ENCODE peak calls at places on chromosome 11, in eight cellular contexts. R is right lobe of liver, T is heart right ventricle, J is left lung, V is stomach, X is uterus, D is A549, N is neural progenitor cell. G is an unnamed sample.

GRCh38 chr11:133810766-133811165 is 34.5 kb downstream of the SPATA19 start:
- DNase-seq in N (no peak), V (no peak), T (no peak), R (no peak), X (no peak), D (no peak), J (no peak), G (no peak)

GRCh38 chr11:78647986-78648875 is 73.6 kb upstream of the NARS2 start:
- DNase-seq in T (no peak), N (no peak), V (no peak), J (no peak), D (no peak), R (no peak), X (no peak), G (no peak)

GRCh38 chr11:36249271-36249670 is 40.0 kb downstream of the COMMD9 start:
- DNase-seq in J (no peak), T (no peak), V (no peak), D (no peak), X (peak; percentile 42), N (no peak), R (no peak), G (no peak)

GRCh38 chr11:8017894-8018741 is 31.0 kb downstream of the EIF3F start:
- DNase-seq in T (no peak), V (no peak), D (no peak), R (no peak), J (no peak), N (peak; percentile 24), X (peak; percentile 39), G (no peak)

GRCh38 chr11:19913893-19914249 is 201.2 kb downstream of the NAV2 start:
- DNase-seq in R (no peak), T (no peak), J (no peak), N (no peak), X (no peak), D (no peak), V (no peak), G (no peak)

GRCh38 chr11:18853086-18853720 is 61.6 kb upstream of the PTPN5 start:
- DNase-seq in N (peak; percentile 69), R (no peak), J (no peak), V (no peak), X (no peak), D (peak; percentile 10), T (no peak), G (no peak)

GRCh38 chr11:16744128-16744725 is 5.8 kb downstream of the C11orf58 start:
- DNase-seq in J (no peak), R (no peak), N (peak; percentile 19), D (no peak), X (no peak), V (no peak), T (no peak), G (no peak)

GRCh38 chr11:64787526-64788320 is 9.4 kb upstream of the SF1 start:
- DNase-seq in T (peak; percentile 62), X (no peak), N (peak; percentile 77), J (peak; percentile 87), D (peak; percentile 89), V (peak; percentile 78), R (peak; percentile 71), G (peak; percentile 88)

GRCh38 chr11:100831929-100832480 is 144.9 kb downstream of the ARHGAP42 start:
- DNase-seq in V (no peak), X (no peak), N (no peak), R (peak; percentile 69), T (peak; percentile 13), D (no peak), J (no peak), G (no peak)

GRCh38 chr11:120883404-120884135 is 140.3 kb upstream of the TBCEL start:
- DNase-seq in N (peak; percentile 25), V (no peak), D (no peak), T (peak; percentile 43), J (no peak), X (peak; percentile 37), R (peak; percentile 38), G (peak; percentile 75)

GRCh38 chr11:72688486-72688885 is 14.3 kb upstream of the PDE2A start:
- DNase-seq in T (no peak), N (no peak), J (no peak), D (no peak), V (no peak), X (no peak), R (no peak), G (no peak)

GRCh38 chr11:72813740-72814138 is 472 bp upstream of the ATG16L2 start:
- DNase-seq in N (peak; percentile 82), T (peak; percentile 86), J (peak; percentile 97), D (peak; percentile 61), X (peak; percentile 74), R (peak; percentile 88), V (peak; percentile 85), G (peak; percentile 94)

GRCh38 chr11:45400594-45400993 is 114.5 kb upstream of the SYT13 start:
- DNase-seq in R (no peak), T (no peak), V (no peak), X (no peak), D (no peak), J (no peak), N (no peak), G (no peak)

GRCh38 chr11:2294340-2295290 is 7.1 kb downstream of the C11orf21 start:
- DNase-seq in N (peak; percentile 0), X (no peak), V (peak; percentile 19), D (no peak), T (no peak), J (no peak), R (no peak), G (peak; percentile 39)

GRCh38 chr11:111347723-111348115 is 31.4 kb downstream of the POU2AF1 start:
- DNase-seq in X (no peak), N (no peak), R (no peak), V (no peak), J (no peak), T (no peak), D (no peak), G (no peak)

DNA sequence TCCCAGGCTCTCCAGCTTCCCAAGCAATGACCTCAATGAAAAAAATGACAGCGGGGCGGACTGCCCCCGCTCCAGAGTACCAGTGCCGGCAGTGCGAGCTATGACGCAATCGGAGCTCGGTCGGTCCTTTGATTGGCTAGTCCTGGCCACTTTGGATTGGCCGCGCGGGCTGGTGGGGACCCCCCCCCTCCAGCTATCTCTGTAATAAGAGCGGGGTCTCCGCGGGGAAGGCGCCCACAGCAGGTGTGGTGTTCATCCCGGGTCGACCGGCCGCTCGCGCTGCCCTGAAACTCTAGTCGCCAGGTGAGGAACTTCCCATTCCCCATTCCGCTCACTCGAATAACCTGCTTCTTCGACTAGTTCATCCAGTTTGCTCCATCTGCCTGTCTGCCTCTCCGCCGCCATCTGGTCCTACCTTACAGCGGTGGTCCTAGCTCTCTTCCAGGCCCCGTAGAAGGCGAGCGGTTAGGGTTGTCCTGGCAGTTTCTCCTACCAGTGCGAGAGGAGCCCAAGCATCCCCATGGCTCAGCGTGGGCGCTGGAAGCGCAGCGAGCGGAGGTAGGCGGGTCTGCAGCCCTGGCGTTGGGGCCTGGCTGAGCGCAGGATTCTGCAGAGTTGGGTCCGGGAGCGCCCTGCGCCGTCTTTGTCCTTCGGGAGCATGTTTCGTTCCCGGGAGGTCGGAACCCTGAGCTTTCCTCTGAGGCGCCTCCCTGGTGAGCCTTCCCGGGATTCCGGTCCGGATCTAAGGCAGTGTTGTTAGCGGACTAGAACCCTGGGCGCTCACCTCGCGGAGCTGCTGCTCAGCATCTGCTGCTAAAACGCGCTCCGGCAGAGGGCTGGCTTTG is at the start of gene CALCB:
- DNase-seq in X (no peak), R (no peak), V (no peak), D (no peak), T (no peak), N (peak; percentile 75), J (peak; percentile 74), G (peak; percentile 81)
- H3K4me3 ChIP-seq in X (no peak within 1 kb of the TSS), R (peak within 1 kb of the TSS; percentile 9), V (peak within 1 kb of the TSS; percentile 28), D (peak within 1 kb of the TSS; percentile 49), T (peak within 1 kb of the TSS; percentile 12), N (peak within 1 kb of the TSS; percentile 57), J (peak within 1 kb of the TSS; percentile 6), G (no peak within 1 kb of the TSS)

DNA sequence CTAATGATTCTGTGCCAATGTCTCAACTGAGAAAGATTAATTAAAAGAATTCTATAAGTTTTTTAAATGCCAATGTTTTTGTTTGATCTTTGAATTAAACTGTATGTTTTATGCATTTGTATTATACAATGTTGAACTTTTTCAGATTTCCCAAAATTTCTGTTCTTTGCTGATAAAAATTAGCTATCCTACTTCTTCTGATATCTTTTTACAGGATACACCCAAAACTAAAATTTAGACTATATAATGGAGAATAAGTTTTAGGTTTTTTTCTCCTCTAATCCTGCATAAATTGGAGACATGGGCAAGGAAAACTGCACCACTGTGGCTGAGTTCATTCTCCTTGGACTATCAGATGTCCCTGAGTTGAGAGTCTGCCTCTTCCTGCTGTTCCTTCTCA is at the start of gene OR5L2:
- DNase-seq in R (no peak), J (no peak), D (no peak), N (no peak), T (no peak), V (no peak), X (no peak), G (no peak)
- H3K9me3 ChIP-seq in R (no peaks in the 10 kb centered on the region), J (no peaks in the 10 kb centered on the region), D (no peaks in the 10 kb centered on the region), N (peaks cover 28% of the 10 kb centered on the region), T (peaks cover 10% of the 10 kb centered on the region), V (peaks cover 4% of the 10 kb centered on the region), X (no peaks in the 10 kb centered on the region), G (no peaks in the 10 kb centered on the region)

GRCh38 chr11:789951-790350 is at the start of gene CEND1:
- DNase-seq in T (no peak), R (no peak), D (peak; percentile 44), N (peak; percentile 79), X (no peak), V (no peak), J (peak; percentile 78), G (no peak)
- H3K4me3 ChIP-seq in T (no peak within 1 kb of the TSS), R (no peak within 1 kb of the TSS), D (peak within 1 kb of the TSS; percentile 37), N (peak within 1 kb of the TSS; percentile 19), X (no peak within 1 kb of the TSS), V (no peak within 1 kb of the TSS), J (no peak within 1 kb of the TSS), G (no peak within 1 kb of the TSS)

DNA sequence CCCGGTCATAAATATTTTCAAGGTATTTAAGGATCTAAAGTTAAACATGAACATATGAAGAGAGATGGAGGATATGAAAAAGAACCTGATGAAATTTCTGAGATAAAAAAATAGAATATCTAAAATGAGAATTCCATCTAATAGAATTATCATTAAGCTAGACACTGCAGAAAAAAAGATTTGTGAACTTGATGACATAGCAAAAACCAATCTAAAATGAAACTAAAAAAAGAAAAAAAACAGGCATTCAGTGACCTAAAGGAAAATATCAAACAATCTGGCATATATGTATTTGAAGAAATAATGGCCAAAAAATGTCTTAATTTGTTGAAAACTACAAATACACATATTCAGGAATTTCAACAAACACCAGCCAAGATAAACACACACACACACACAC is 81.6 kb upstream of the ZC3H12C start:
- DNase-seq in R (no peak), T (no peak), X (no peak), N (no peak), D (no peak), J (no peak), V (no peak), G (no peak)
- H3K9me3 ChIP-seq in R (no peaks in the 10 kb centered on the region), T (peaks cover 15% of the 10 kb centered on the region), X (no peaks in the 10 kb centered on the region), N (no peaks in the 10 kb centered on the region), D (peaks cover 9% of the 10 kb centered on the region), J (peaks cover 23% of the 10 kb centered on the region), V (no peaks in the 10 kb centered on the region), G (peaks cover 4% of the 10 kb centered on the region)

G was measured in aorta.